ENCODE peak calls at places on chromosomes 6 and 20, in five cellular contexts. One of them, this sample, is unnamed.

GRCh38 chr6:89371849-89372505 is 19.5 kb upstream of the UBE2J1 start:
- DNase-seq in foreskin fibroblast: peak
- DNase-seq in heart left ventricle: peak
- DNase-seq in heart right ventricle: peak
- DNase-seq in HepG2: peak
- DNase-seq in this sample: no peak

GRCh38 chr6:133368664-133369063 is 127.5 kb downstream of the EYA4 start:
- DNase-seq in HepG2: peak
- DNase-seq in heart right ventricle: no peak
- DNase-seq in foreskin fibroblast: no peak
- DNase-seq in heart left ventricle: peak
- DNase-seq in this sample: no peak

GRCh38 chr6:120826253-120826652 is 508.0 kb downstream of the TBC1D32 start:
- DNase-seq in heart left ventricle: no peak
- DNase-seq in foreskin fibroblast: no peak
- DNase-seq in HepG2: peak
- DNase-seq in heart right ventricle: no peak
- DNase-seq in this sample: no peak

GRCh38 chr6:132742495-132742894 is 15.2 kb downstream of the VNN2 start:
- DNase-seq in heart right ventricle: no peak
- DNase-seq in foreskin fibroblast: no peak
- DNase-seq in HepG2: no peak
- DNase-seq in heart left ventricle: no peak
- DNase-seq in this sample: no peak

GRCh38 chr6:105106260-105106659 is 73.6 kb downstream of the POPDC3 start:
- DNase-seq in heart right ventricle: no peak
- DNase-seq in foreskin fibroblast: no peak
- DNase-seq in heart left ventricle: no peak
- DNase-seq in HepG2: no peak
- DNase-seq in this sample: no peak

GRCh38 chr6:166952567-166953464 is 3.5 kb downstream of the RNASET2 start:
- DNase-seq in heart right ventricle: no peak
- DNase-seq in HepG2: no peak
- DNase-seq in heart left ventricle: no peak
- DNase-seq in foreskin fibroblast: no peak
- DNase-seq in this sample: no peak

GRCh38 chr6:170292778-170293164 is 1.9 kb upstream of the DLL1 start:
- DNase-seq in HepG2: no peak
- DNase-seq in foreskin fibroblast: no peak
- DNase-seq in heart right ventricle: no peak
- DNase-seq in heart left ventricle: no peak
- DNase-seq in this sample: no peak

GRCh38 chr6:31655349-31656237 is at the start of gene APOM:
- DNase-seq in heart left ventricle: no peak
- DNase-seq in heart right ventricle: no peak
- DNase-seq in HepG2: peak
- DNase-seq in foreskin fibroblast: no peak
- DNase-seq in this sample: no peak

GRCh38 chr6:156982168-156982567 is 205.0 kb downstream of the ARID1B start:
- DNase-seq in heart left ventricle: no peak
- DNase-seq in foreskin fibroblast: no peak
- DNase-seq in heart right ventricle: no peak
- DNase-seq in HepG2: no peak
- DNase-seq in this sample: no peak

GRCh38 chr6:5457036-5457435 is 195.7 kb downstream of the FARS2 start:
- DNase-seq in HepG2: no peak
- DNase-seq in heart right ventricle: no peak
- DNase-seq in foreskin fibroblast: peak
- DNase-seq in heart left ventricle: peak
- DNase-seq in this sample: no peak

GRCh38 chr6:43060755-43061633 is 1.6 kb downstream of the KLC4 start:
- DNase-seq in heart right ventricle: no peak
- DNase-seq in HepG2: no peak
- DNase-seq in heart left ventricle: no peak
- DNase-seq in foreskin fibroblast: no peak
- DNase-seq in this sample: no peak
- H3K4me3 ChIP-seq in heart right ventricle: peak
- H3K4me3 ChIP-seq in HepG2: peak
- H3K4me3 ChIP-seq in heart left ventricle: peak
- H3K4me3 ChIP-seq in foreskin fibroblast: peak
- H3K4me3 ChIP-seq in this sample: no peak

GRCh38 chr6:42007753-42008528 is 42.4 kb upstream of the TAF8 start:
- DNase-seq in HepG2: no peak
- DNase-seq in heart right ventricle: no peak
- DNase-seq in heart left ventricle: no peak
- DNase-seq in foreskin fibroblast: no peak
- DNase-seq in this sample: no peak
- H3K4me3 ChIP-seq in HepG2: no peak
- H3K4me3 ChIP-seq in heart right ventricle: no peak
- H3K4me3 ChIP-seq in heart left ventricle: no peak
- H3K4me3 ChIP-seq in foreskin fibroblast: no peak
- H3K4me3 ChIP-seq in this sample: no peak

DNA sequence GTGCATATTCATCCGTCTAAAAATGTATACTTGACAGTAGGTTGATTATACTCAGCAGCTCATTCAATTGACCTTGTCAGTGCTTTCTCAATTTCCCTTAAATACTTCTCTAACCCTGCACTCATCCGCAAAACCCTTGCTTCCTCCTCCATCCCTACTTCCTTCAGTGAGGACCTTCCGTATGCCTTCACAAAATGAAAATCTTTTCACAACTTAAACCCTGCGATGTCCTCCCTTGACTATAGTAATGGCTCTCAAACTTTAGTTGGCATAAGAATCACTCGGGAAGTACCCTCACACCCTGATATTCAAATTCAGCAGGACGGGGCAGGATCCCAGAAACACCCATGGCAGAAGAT is 5.2 kb downstream of the MBOAT1 start:
- DNase-seq in heart right ventricle: no peak
- DNase-seq in HepG2: no peak
- DNase-seq in foreskin fibroblast: no peak
- DNase-seq in heart left ventricle: no peak
- DNase-seq in this sample: no peak
- H3K4me3 ChIP-seq in heart right ventricle: no peak
- H3K4me3 ChIP-seq in HepG2: no peak
- H3K4me3 ChIP-seq in foreskin fibroblast: no peak
- H3K4me3 ChIP-seq in heart left ventricle: no peak
- H3K4me3 ChIP-seq in this sample: no peak

DNA sequence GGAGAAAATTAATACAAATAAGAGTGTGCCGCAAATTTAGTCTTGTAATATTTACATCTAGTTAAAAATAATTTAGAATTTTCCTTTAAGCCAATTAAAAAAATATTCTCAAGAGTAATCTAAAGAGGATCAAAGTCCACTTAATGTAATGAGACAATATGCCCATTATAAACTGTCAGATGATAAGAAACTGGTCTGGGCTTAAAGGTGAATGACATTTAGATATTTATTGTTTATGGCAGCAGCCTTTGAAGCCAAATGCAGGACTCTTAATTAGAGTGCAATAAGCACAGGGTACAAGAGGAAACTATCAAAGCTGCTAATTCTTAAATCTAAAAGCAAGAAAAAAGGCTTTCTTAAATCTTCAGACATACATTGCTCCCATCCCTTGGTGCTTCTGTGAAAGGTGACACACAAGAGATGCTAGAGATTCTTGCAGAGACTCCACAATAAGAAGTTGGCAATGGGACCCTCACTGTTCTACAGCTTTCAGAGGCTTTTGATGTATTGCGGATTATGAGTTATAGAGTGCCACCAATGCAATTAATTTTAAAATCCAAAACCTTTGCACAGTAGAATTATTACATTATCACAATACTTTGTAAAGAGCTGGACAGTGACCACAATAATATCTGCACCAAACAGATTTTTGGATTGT is 116.1 kb downstream of the MAN1A1 start:
- DNase-seq in foreskin fibroblast: no peak
- DNase-seq in heart right ventricle: no peak
- DNase-seq in HepG2: no peak
- DNase-seq in heart left ventricle: no peak
- DNase-seq in this sample: no peak
- H3K4me3 ChIP-seq in foreskin fibroblast: no peak
- H3K4me3 ChIP-seq in heart right ventricle: no peak
- H3K4me3 ChIP-seq in HepG2: no peak
- H3K4me3 ChIP-seq in heart left ventricle: no peak
- H3K4me3 ChIP-seq in this sample: no peak

DNA sequence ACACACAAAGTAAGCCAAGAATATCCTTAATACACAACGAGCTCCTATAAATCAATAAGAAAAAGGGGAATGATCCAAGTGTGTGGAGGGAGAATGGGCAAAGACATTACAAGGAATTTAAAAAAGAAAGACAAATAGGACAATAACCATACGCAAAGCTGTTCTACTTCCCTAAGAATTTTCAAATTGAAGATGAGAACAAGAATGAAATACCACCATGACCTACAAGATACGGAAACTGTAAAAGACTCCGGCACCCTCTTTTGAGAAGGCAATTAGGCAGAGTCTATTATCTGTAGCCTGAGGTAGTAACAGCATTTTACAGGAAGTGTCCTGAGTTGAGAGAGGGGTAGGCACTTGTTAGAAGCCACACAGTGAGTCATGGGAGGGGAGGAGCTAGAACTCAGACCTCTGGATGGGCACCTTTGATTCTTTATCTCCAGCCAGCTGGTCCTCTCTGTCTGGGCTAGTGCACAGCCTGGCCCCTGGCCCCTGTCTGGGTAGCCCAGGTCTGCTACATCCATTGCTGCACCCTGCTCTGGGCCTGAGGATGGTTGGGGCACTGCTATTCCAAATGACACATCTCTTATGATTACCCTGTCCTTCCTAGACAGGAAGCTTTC is 15.3 kb downstream of the RSPO4 start:
- DNase-seq in heart right ventricle: no peak
- DNase-seq in HepG2: no peak
- DNase-seq in foreskin fibroblast: no peak
- DNase-seq in heart left ventricle: no peak
- DNase-seq in this sample: no peak
- H3K4me3 ChIP-seq in heart right ventricle: no peak
- H3K4me3 ChIP-seq in HepG2: no peak
- H3K4me3 ChIP-seq in foreskin fibroblast: no peak
- H3K4me3 ChIP-seq in heart left ventricle: no peak
- H3K4me3 ChIP-seq in this sample: no peak